ENCODE peak calls at places on chromosomes 2 and 18, in four cellular contexts. One of them, this sample, is unnamed.

GRCh38 chr18:46042571-46043123 is 29.4 kb downstream of the PSTPIP2 start:
- DNase-seq in PC-3: peak
- DNase-seq in HCT116: no peak
- DNase-seq in hepatocyte: no peak
- DNase-seq in this sample: no peak

GRCh38 chr2:148888003-148888501 is 13.0 kb downstream of the KIF5C start:
- DNase-seq in PC-3: no peak
- DNase-seq in HCT116: no peak
- DNase-seq in hepatocyte: peak
- DNase-seq in this sample: no peak

GRCh38 chr2:20618468-20618885 is 32.4 kb downstream of the HS1BP3 start:
- DNase-seq in PC-3: no peak
- DNase-seq in HCT116: no peak
- DNase-seq in hepatocyte: no peak
- DNase-seq in this sample: no peak

GRCh38 chr2:53545159-53546055 is 222.2 kb upstream of the CHAC2 start:
- DNase-seq in PC-3: no peak
- DNase-seq in HCT116: no peak
- DNase-seq in hepatocyte: no peak
- DNase-seq in this sample: no peak

GRCh38 chr2:122244830-122245229 is 489.4 kb downstream of the TSN start:
- DNase-seq in PC-3: no peak
- DNase-seq in HCT116: no peak
- DNase-seq in hepatocyte: no peak
- DNase-seq in this sample: no peak

GRCh38 chr2:121485039-121485438 is 45.6 kb upstream of the RNU4ATAC start:
- DNase-seq in PC-3: peak
- DNase-seq in HCT116: no peak
- DNase-seq in hepatocyte: no peak
- DNase-seq in this sample: no peak

GRCh38 chr2:231920795-231921194 is 5.4 kb downstream of the NPPC start:
- DNase-seq in PC-3: no peak
- DNase-seq in HCT116: no peak
- DNase-seq in hepatocyte: no peak
- DNase-seq in this sample: no peak

GRCh38 chr2:59025157-59025757 is 784.1 kb upstream of the FANCL start:
- DNase-seq in PC-3: peak
- DNase-seq in HCT116: peak
- DNase-seq in hepatocyte: peak
- DNase-seq in this sample: peak

GRCh38 chr18:41644466-41644865 is 310.6 kb upstream of the PIK3C3 start:
- DNase-seq in PC-3: no peak
- DNase-seq in HCT116: no peak
- DNase-seq in hepatocyte: no peak
- DNase-seq in this sample: no peak

GRCh38 chr2:167196461-167197252 is 308.4 kb downstream of the XIRP2 start:
- DNase-seq in PC-3: peak
- DNase-seq in HCT116: no peak
- DNase-seq in hepatocyte: peak
- DNase-seq in this sample: peak

GRCh38 chr2:202215179-202215578 is 23.2 kb downstream of the SUMO1 start:
- DNase-seq in PC-3: no peak
- DNase-seq in HCT116: no peak
- DNase-seq in hepatocyte: no peak
- DNase-seq in this sample: no peak

GRCh38 chr2:96485751-96486643 is 19.2 kb downstream of the NEURL3 start:
- DNase-seq in PC-3: no peak
- DNase-seq in HCT116: no peak
- DNase-seq in hepatocyte: peak
- DNase-seq in this sample: peak

GRCh38 chr2:15561574-15562344 is 625 bp upstream of the NBAS start:
- DNase-seq in PC-3: peak
- DNase-seq in HCT116: no peak
- DNase-seq in hepatocyte: peak
- DNase-seq in this sample: peak

GRCh38 chr18:35041752-35042379 is 653 bp downstream of the MAPRE2 start:
- DNase-seq in PC-3: no peak
- DNase-seq in HCT116: no peak
- DNase-seq in hepatocyte: no peak
- DNase-seq in this sample: no peak

GRCh38 chr2:73089270-73090030 is 17.9 kb upstream of the SFXN5 start:
- DNase-seq in PC-3: peak
- DNase-seq in HCT116: peak
- DNase-seq in hepatocyte: peak
- DNase-seq in this sample: no peak

GRCh38 chr18:38951633-38952032 is 1386.0 kb upstream of the CELF4 start:
- DNase-seq in PC-3: peak
- DNase-seq in HCT116: no peak
- DNase-seq in hepatocyte: no peak
- DNase-seq in this sample: no peak

GRCh38 chr2:118502106-118502505 is 345.3 kb downstream of the EN1 start:
- DNase-seq in PC-3: no peak
- DNase-seq in HCT116: no peak
- DNase-seq in hepatocyte: no peak
- DNase-seq in this sample: no peak

GRCh38 chr2:45780541-45781463 is 129.3 kb downstream of the PRKCE start:
- DNase-seq in PC-3: no peak
- DNase-seq in HCT116: no peak
- DNase-seq in hepatocyte: no peak
- DNase-seq in this sample: no peak

GRCh38 chr2:205780645-205781044 is 98.3 kb downstream of the NRP2 start:
- DNase-seq in PC-3: no peak
- DNase-seq in HCT116: no peak
- DNase-seq in hepatocyte: no peak
- DNase-seq in this sample: no peak

GRCh38 chr18:73646772-73647171 is 500.9 kb downstream of the FBXO15 start:
- DNase-seq in PC-3: peak
- DNase-seq in HCT116: no peak
- DNase-seq in hepatocyte: no peak
- DNase-seq in this sample: no peak

GRCh38 chr2:203623104-203623503 is 83.3 kb upstream of the CD28 start:
- DNase-seq in PC-3: peak
- DNase-seq in HCT116: no peak
- DNase-seq in hepatocyte: peak
- DNase-seq in this sample: peak

GRCh38 chr2:25548587-25548986 is 124.8 kb downstream of the DTNB start:
- DNase-seq in PC-3: no peak
- DNase-seq in HCT116: no peak
- DNase-seq in hepatocyte: no peak
- DNase-seq in this sample: no peak

GRCh38 chr18:26516964-26517363 is 31.4 kb downstream of the KCTD1 start:
- DNase-seq in PC-3: no peak
- DNase-seq in HCT116: no peak
- DNase-seq in hepatocyte: no peak
- DNase-seq in this sample: no peak

GRCh38 chr2:67503066-67503795 is 106.1 kb downstream of the ETAA1 start:
- DNase-seq in PC-3: peak
- DNase-seq in HCT116: no peak
- DNase-seq in hepatocyte: no peak
- DNase-seq in this sample: no peak

GRCh38 chr2:48397846-48398245 is 132.1 kb upstream of the STON1 start:
- DNase-seq in PC-3: no peak
- DNase-seq in HCT116: no peak
- DNase-seq in hepatocyte: no peak
- DNase-seq in this sample: peak

GRCh38 chr2:180077295-180077906 is 70.3 kb upstream of the CWC22 start:
- DNase-seq in PC-3: peak
- DNase-seq in HCT116: peak
- DNase-seq in hepatocyte: peak
- DNase-seq in this sample: peak

GRCh38 chr2:188293601-188294482 is 2.2 kb downstream of the GULP1 start:
- DNase-seq in PC-3: peak
- DNase-seq in HCT116: peak
- DNase-seq in hepatocyte: peak
- DNase-seq in this sample: peak

GRCh38 chr18:39053569-39053968 is 1488.0 kb upstream of the CELF4 start:
- DNase-seq in PC-3: no peak
- DNase-seq in HCT116: no peak
- DNase-seq in hepatocyte: no peak
- DNase-seq in this sample: no peak

GRCh38 chr2:116769515-116769914 is 1045.0 kb upstream of the DDX18 start:
- DNase-seq in PC-3: no peak
- DNase-seq in HCT116: no peak
- DNase-seq in hepatocyte: no peak
- DNase-seq in this sample: no peak

GRCh38 chr2:113846439-113846838 is 43.5 kb upstream of the ACTR3 start:
- DNase-seq in PC-3: no peak
- DNase-seq in HCT116: no peak
- DNase-seq in hepatocyte: no peak
- DNase-seq in this sample: no peak

GRCh38 chr2:107064750-107065149 is 178.8 kb upstream of the ST6GAL2 start:
- DNase-seq in PC-3: no peak
- DNase-seq in HCT116: no peak
- DNase-seq in hepatocyte: no peak
- DNase-seq in this sample: no peak

GRCh38 chr2:238121511-238122286 is 16.8 kb upstream of the KLHL30 start:
- DNase-seq in PC-3: no peak
- DNase-seq in HCT116: no peak
- DNase-seq in hepatocyte: no peak
- DNase-seq in this sample: no peak

GRCh38 chr18:22169011-22169888 is at the start of gene GATA6:
- DNase-seq in PC-3: peak
- DNase-seq in HCT116: peak
- DNase-seq in hepatocyte: peak
- DNase-seq in this sample: peak

GRCh38 chr2:109171444-109172334 is 42.7 kb downstream of the SH3RF3 start:
- DNase-seq in PC-3: peak
- DNase-seq in HCT116: no peak
- DNase-seq in hepatocyte: peak
- DNase-seq in this sample: peak

DNA sequence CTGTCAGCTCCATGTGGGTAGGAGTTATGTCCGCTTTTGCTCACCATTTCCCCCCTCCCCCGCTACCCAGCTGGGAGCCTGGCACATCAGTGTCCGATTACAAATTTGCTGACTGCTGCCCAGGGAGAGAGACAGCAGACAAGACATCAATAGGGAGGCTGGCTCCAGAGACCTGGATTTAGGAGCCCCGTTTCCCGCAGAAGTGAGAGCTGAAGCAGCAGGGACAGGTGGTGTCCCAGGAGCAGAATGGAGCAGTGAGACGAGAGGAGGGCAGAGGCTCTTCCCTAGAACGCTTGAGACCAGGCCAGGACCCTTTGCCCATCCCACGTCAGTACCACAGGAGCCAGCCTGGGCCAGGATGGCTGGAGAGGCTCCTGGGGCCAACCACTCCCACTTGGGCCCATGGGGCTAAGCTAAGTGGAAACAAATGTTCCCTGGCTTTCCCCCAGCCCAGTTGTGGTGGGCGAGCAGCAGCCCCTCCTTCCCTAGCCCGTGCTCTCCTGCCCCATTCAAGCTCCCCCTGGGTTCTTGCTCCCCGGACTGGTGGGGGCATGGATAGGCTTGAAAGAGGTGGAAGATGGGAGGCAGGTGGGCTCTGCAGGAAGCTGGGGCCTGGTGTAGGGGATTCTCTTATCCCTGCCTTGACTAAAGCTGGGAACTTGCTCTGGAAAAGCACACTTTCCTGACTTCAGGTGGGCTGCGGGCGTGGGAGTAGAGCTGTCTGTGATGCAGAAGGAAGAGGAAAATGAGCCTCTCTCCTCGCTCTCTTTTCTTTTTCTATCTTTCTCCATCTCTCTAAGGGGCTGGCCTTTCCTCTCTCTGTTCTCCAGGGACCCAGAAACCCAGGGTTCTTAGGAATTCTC is 4.1 kb upstream of the WNT6 start:
- DNase-seq in PC-3: no peak
- DNase-seq in HCT116: no peak
- DNase-seq in hepatocyte: no peak
- DNase-seq in this sample: no peak
- TF ChIP-seq EZH2 in PC-3: no peak
- TF ChIP-seq EZH2 in HCT116: no peak
- TF ChIP-seq EZH2 in hepatocyte: no peak
- TF ChIP-seq EZH2 in this sample: no peak

GRCh38 chr18:48924621-48925601 is 25.9 kb downstream of the SMAD7 start:
- DNase-seq in PC-3: no peak
- DNase-seq in HCT116: no peak
- DNase-seq in hepatocyte: no peak
- DNase-seq in this sample: no peak

GRCh38 chr18:48926420-48926857 is 24.3 kb downstream of the SMAD7 start:
- DNase-seq in PC-3: no peak
- DNase-seq in HCT116: no peak
- DNase-seq in hepatocyte: no peak
- DNase-seq in this sample: no peak

GRCh38 chr18:48928787-48929186 is 22.0 kb downstream of the SMAD7 start:
- DNase-seq in PC-3: no peak
- DNase-seq in HCT116: no peak
- DNase-seq in hepatocyte: peak
- DNase-seq in this sample: peak

GRCh38 chr18:48929212-48929612 is 21.6 kb downstream of the SMAD7 start:
- DNase-seq in PC-3: no peak
- DNase-seq in HCT116: no peak
- DNase-seq in hepatocyte: no peak
- DNase-seq in this sample: no peak

GRCh38 chr18:48927286-48928080 is 23.3 kb downstream of the SMAD7 start:
- DNase-seq in PC-3: no peak
- DNase-seq in HCT116: no peak
- DNase-seq in hepatocyte: no peak
- DNase-seq in this sample: no peak
- H3K27ac ChIP-seq in PC-3: no peak
- H3K27ac ChIP-seq in HCT116: no peak
- H3K27ac ChIP-seq in hepatocyte: peak
- H3K27ac ChIP-seq in this sample: peak

DNA sequence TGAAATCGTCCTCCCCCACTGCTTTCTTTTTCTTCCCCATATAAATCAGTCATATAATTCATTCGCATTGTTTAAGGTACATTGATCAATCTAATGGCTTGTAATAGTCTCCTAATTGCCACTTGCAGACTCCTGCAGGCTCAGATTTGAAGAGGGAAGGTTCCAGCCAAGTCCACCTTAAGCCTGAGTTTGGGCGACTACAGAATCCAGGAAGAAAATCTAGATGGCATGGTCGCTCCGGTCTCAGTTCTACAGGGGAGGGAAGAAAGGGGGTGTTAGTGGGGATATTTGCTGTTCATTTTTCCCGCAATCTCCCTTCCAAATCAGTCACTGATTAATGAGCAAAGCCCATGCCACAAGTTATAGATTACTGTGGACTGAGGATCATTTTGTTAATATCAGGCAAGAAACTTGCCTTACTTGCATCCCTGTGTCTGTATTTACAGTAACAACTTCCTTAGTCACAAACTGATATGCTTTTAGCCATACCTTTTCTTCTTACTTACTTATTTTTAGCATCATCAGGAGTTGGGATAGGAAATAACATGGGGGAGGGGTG is 5.5 kb upstream of the SP9 start:
- DNase-seq in PC-3: no peak
- DNase-seq in HCT116: no peak
- DNase-seq in hepatocyte: no peak
- DNase-seq in this sample: no peak
- TF ChIP-seq EZH2 in PC-3: no peak
- TF ChIP-seq EZH2 in HCT116: no peak
- TF ChIP-seq EZH2 in hepatocyte: peak
- TF ChIP-seq EZH2 in this sample: no peak

GRCh38 chr2:100036793-100037192 is 105.6 kb downstream of the AFF3 start:
- DNase-seq in PC-3: no peak
- DNase-seq in HCT116: no peak
- DNase-seq in hepatocyte: no peak
- DNase-seq in this sample: no peak
- H3K27ac ChIP-seq in PC-3: no peak
- H3K27ac ChIP-seq in HCT116: no peak
- H3K27ac ChIP-seq in hepatocyte: no peak
- H3K27ac ChIP-seq in this sample: no peak

This sample was measured in A673.